ENCODE peak calls at places on chromosomes 5 and 9, in nine cellular contexts. S is uterus; C is GM12865; A is NB4; K is PC-3; D is fibroblast of villous mesenchyme; N is cardiac fibroblast; E is CD8-positive, alpha-beta T cell; Y is lower lobe of right lung. W is an unnamed sample.

GRCh38 chr5:134521831-134522230 is 3.6 kb upstream of the JADE2 start:
- DNase-seq in S (no peak), C (no peak), A (peak), K (no peak), D (no peak), N (no peak), E (no peak), Y (no peak), W (no peak)

GRCh38 chr5:78888580-78889187 is 96.4 kb downstream of the ARSB start:
- DNase-seq in S (peak), C (no peak), A (peak), K (no peak), D (no peak), N (no peak), E (no peak), Y (peak), W (no peak)

GRCh38 chr5:65867509-65868195 is 58.7 kb upstream of the ERBIN start:
- DNase-seq in S (no peak), C (no peak), A (no peak), K (peak), D (peak), N (no peak), E (no peak), Y (no peak), W (no peak)

GRCh38 chr5:172641359-172642045 is 439 bp downstream of the NEURL1B start:
- DNase-seq in S (no peak), C (no peak), A (no peak), K (no peak), D (peak), N (no peak), E (no peak), Y (no peak), W (no peak)

GRCh38 chr5:1500411-1501091 is 23.2 kb downstream of the LPCAT1 start:
- DNase-seq in S (peak), C (no peak), A (no peak), K (no peak), D (no peak), N (peak), E (no peak), Y (peak), W (peak)

GRCh38 chr9:34134521-34134920 is 8.0 kb upstream of the DCAF12 start:
- DNase-seq in S (no peak), C (no peak), A (no peak), K (no peak), D (no peak), N (no peak), E (no peak), Y (no peak), W (no peak)

GRCh38 chr5:149162401-149163084 is 21.2 kb downstream of the ABLIM3 start:
- DNase-seq in S (no peak), C (peak), A (no peak), K (peak), D (peak), N (no peak), E (no peak), Y (no peak), W (peak)

GRCh38 chr5:26700759-26701384 is 337.5 kb downstream of the CDH9 start:
- DNase-seq in S (no peak), C (peak), A (peak), K (peak), D (no peak), N (no peak), E (no peak), Y (no peak), W (no peak)

GRCh38 chr9:132923346-132923902 is 21.0 kb downstream of the TSC1 start:
- DNase-seq in S (no peak), C (no peak), A (no peak), K (no peak), D (peak), N (no peak), E (no peak), Y (no peak), W (no peak)

GRCh38 chr9:131095666-131096489 is 453 bp upstream of the AIF1L start:
- DNase-seq in S (no peak), C (no peak), A (peak), K (peak), D (no peak), N (peak), E (no peak), Y (no peak), W (no peak)

GRCh38 chr9:130944510-130945058 is 5.5 kb upstream of the FIBCD1 start:
- DNase-seq in S (no peak), C (no peak), A (no peak), K (no peak), D (no peak), N (no peak), E (no peak), Y (no peak), W (no peak)

GRCh38 chr9:83061036-83061435 is 1.9 kb downstream of the RASEF start:
- DNase-seq in S (no peak), C (no peak), A (no peak), K (peak), D (no peak), N (no peak), E (no peak), Y (no peak), W (no peak)

GRCh38 chr5:134577022-134577795 is 51.7 kb downstream of the JADE2 start:
- DNase-seq in S (no peak), C (no peak), A (no peak), K (peak), D (peak), N (peak), E (no peak), Y (no peak), W (peak)

GRCh38 chr9:136640176-136641086 is 22.3 kb upstream of the EGFL7 start:
- DNase-seq in S (peak), C (no peak), A (no peak), K (no peak), D (peak), N (no peak), E (no peak), Y (no peak), W (no peak)

GRCh38 chr5:68409259-68409658 is 193.7 kb downstream of the PIK3R1 start:
- DNase-seq in S (no peak), C (no peak), A (no peak), K (peak), D (no peak), N (no peak), E (no peak), Y (no peak), W (peak)

GRCh38 chr9:136228107-136228875 is 17.3 kb downstream of the QSOX2 start:
- DNase-seq in S (no peak), C (no peak), A (peak), K (peak), D (peak), N (peak), E (no peak), Y (no peak), W (peak)

GRCh38 chr5:142170254-142170953 is 61.8 kb downstream of the NDFIP1 start:
- DNase-seq in S (no peak), C (no peak), A (no peak), K (no peak), D (no peak), N (no peak), E (no peak), Y (no peak), W (no peak)

GRCh38 chr5:142168365-142168764 is 59.8 kb downstream of the NDFIP1 start:
- DNase-seq in S (no peak), C (no peak), A (no peak), K (no peak), D (peak), N (no peak), E (no peak), Y (no peak), W (no peak)

GRCh38 chr5:142167458-142167857 is 58.9 kb downstream of the NDFIP1 start:
- DNase-seq in S (no peak), C (no peak), A (no peak), K (no peak), D (no peak), N (no peak), E (no peak), Y (no peak), W (no peak)

GRCh38 chr5:142175039-142175438 is 66.5 kb downstream of the NDFIP1 start:
- DNase-seq in S (no peak), C (no peak), A (no peak), K (no peak), D (no peak), N (no peak), E (no peak), Y (no peak), W (no peak)

DNA sequence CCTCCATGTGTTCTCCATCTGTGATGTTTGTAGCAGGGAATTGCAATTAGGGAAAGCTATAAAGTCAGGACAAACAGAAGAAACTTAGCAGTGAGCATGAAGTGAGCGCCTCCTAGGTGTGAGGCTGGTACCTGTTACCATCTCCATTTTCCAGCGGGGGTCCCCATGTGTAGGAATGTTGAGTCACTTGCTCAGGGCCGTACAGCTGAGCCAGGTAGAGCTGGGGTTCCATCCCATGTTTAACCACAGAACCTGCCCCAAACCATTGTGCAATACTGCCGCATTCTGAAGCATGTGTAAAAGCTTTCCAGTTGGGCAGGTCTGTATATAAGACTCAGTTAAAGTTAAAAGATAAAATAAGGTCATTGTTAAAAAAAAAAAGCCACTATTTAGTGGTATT is 62.7 kb downstream of the NDFIP1 start:
- DNase-seq in S (no peak), C (no peak), A (no peak), K (no peak), D (no peak), N (no peak), E (no peak), Y (no peak), W (no peak)
- TF ChIP-seq CTCF in S (no peak), C (no peak), A (no peak), K (no peak), D (no peak), N (no peak), E (no peak), Y (no peak), W (no peak)

GRCh38 chr9:114238919-114239879 is 83.7 kb upstream of the ORM1 start:
- DNase-seq in S (no peak), C (no peak), A (peak), K (no peak), D (peak), N (peak), E (no peak), Y (no peak), W (peak)
- H3K4me3 ChIP-seq in S (no peak), C (no peak), A (no peak), K (no peak), D (no peak), N (no peak), E (no peak), Y (no peak), W (no peak)

GRCh38 chr5:73938280-73938937 is 312.4 kb downstream of the ARHGEF28 start:
- DNase-seq in S (no peak), C (no peak), A (no peak), K (peak), D (peak), N (peak), E (no peak), Y (no peak), W (peak)
- TF ChIP-seq CTCF in S (no peak), C (no peak), A (no peak), K (no peak), D (no peak), N (no peak), E (no peak), Y (no peak), W (no peak)

GRCh38 chr5:141322261-141322660 is 1.7 kb upstream of the TAF7 start:
- DNase-seq in S (no peak), C (no peak), A (no peak), K (no peak), D (no peak), N (no peak), E (no peak), Y (no peak), W (no peak)

GRCh38 chr5:141313711-141314110 is 6.9 kb downstream of the TAF7 start:
- DNase-seq in S (no peak), C (no peak), A (peak), K (no peak), D (no peak), N (no peak), E (no peak), Y (no peak), W (no peak)

GRCh38 chr5:141319202-141319601 is 1.4 kb downstream of the TAF7 start:
- DNase-seq in S (no peak), C (no peak), A (no peak), K (no peak), D (no peak), N (no peak), E (no peak), Y (no peak), W (no peak)

GRCh38 chr5:141320225-141321169 is at the start of gene TAF7:
- DNase-seq in S (peak), C (peak), A (peak), K (peak), D (peak), N (peak), E (peak), Y (peak), W (peak)

DNA sequence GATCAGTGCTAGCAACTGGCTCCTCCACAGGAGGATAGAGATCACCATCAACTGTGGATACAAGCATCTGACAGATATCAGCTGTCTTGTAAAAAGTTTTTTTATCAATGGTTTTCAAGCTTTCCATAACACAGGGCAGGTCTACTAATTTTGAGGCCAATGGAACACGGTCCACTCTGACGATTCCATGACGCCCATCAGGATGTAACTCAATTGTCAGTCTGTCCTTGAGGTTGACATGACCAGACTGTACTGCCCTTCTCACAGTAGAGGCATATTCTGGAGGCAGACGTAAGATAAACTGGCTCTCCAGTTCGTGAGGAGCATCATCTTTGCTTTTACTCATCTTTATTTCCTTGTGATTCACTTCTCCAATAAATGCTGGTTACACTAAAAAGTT is 885 bp downstream of the TAF7 start:
- DNase-seq in S (no peak), C (no peak), A (no peak), K (no peak), D (no peak), N (no peak), E (no peak), Y (no peak), W (no peak)
- H3K4me3 ChIP-seq in S (peak), C (peak), A (peak), K (peak), D (peak), N (peak), E (peak), Y (peak), W (peak)

GRCh38 chr9:38641985-38642864 is 21.8 kb upstream of the ANKRD18A start:
- DNase-seq in S (no peak), C (peak), A (peak), K (peak), D (peak), N (peak), E (no peak), Y (no peak), W (peak)

GRCh38 chr9:38642951-38643350 is 22.6 kb upstream of the ANKRD18A start:
- DNase-seq in S (no peak), C (no peak), A (no peak), K (no peak), D (no peak), N (no peak), E (no peak), Y (no peak), W (no peak)

GRCh38 chr9:38638881-38639576 is 18.6 kb upstream of the ANKRD18A start:
- DNase-seq in S (no peak), C (no peak), A (no peak), K (peak), D (no peak), N (no peak), E (no peak), Y (no peak), W (no peak)

GRCh38 chr9:38641142-38641541 is 20.7 kb upstream of the ANKRD18A start:
- DNase-seq in S (no peak), C (no peak), A (no peak), K (no peak), D (no peak), N (no peak), E (no peak), Y (no peak), W (no peak)

DNA sequence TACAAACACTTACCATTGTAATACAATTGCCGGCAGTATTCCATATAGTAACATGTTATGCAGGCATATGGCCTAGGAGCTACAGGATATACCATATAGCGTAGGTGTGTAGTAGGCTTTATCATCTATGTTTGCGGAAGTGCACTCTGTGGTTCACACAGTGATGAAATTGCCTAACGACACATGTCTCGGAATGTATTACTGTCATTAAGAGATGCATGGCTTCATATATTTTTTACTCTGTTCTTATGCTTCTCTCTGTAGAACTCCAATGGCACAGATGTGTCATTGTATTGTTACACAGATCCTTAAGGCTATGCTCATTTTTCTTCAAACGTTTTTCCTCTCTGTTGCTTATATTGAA is 19.2 kb upstream of the ANKRD18A start:
- DNase-seq in S (no peak), C (no peak), A (no peak), K (no peak), D (no peak), N (no peak), E (no peak), Y (no peak), W (no peak)
- TF ChIP-seq CTCF in S (no peak), C (no peak), A (no peak), K (no peak), D (no peak), N (no peak), E (no peak), Y (no peak), W (no peak)

W was measured in fibroblast of pulmonary artery.